ENCODE peak calls at places on chromosomes 2 and 18, in eight cellular contexts. G is body of pancreas; D is left ventricle myocardium superior; V is T1000; T is HepG2; L is ascending aorta; H is activated naive CD4-positive, alpha-beta T cell; W is M059J. A is an unnamed sample.
A peak's percentile ranks its signal among the peaks of the same experiment; 100 is the strongest.

GRCh38 chr18:63511285-63511684 is 30.9 kb upstream of the SERPINB12 start:
- DNase-seq in G (peak; percentile 31), D (no peak), V (no peak), T (peak; percentile 37), L (no peak), H (no peak), W (peak; percentile 62), A (peak; percentile 59)

GRCh38 chr2:126656311-126657145 is 570 bp downstream of the GYPC start:
- DNase-seq in G (peak; percentile 34), D (peak; percentile 77), V (peak; percentile 14), T (no peak), L (peak; percentile 71), H (no peak), W (peak; percentile 9), A (peak; percentile 20)

GRCh38 chr2:25184254-25184653 is 15.9 kb upstream of the POMC start:
- DNase-seq in G (peak; percentile 87), D (no peak), V (no peak), T (no peak), L (no peak), H (no peak), W (no peak), A (no peak)

GRCh38 chr2:64434039-64434657 is 19.8 kb upstream of the LGALSL start:
- DNase-seq in G (no peak), D (no peak), V (no peak), T (peak; percentile 29), L (no peak), H (no peak), W (no peak), A (no peak)

GRCh38 chr2:68487773-68488355 is 20.5 kb downstream of the APLF start:
- DNase-seq in G (no peak), D (no peak), V (no peak), T (peak; percentile 20), L (no peak), H (no peak), W (peak; percentile 35), A (no peak)

GRCh38 chr2:31354837-31355236 is 59.7 kb downstream of the XDH start:
- DNase-seq in G (no peak), D (no peak), V (no peak), T (no peak), L (no peak), H (no peak), W (peak; percentile 43), A (no peak)

GRCh38 chr2:27092696-27093429 is 6.3 kb downstream of the KHK start:
- DNase-seq in G (peak; percentile 33), D (no peak), V (no peak), T (peak; percentile 81), L (no peak), H (no peak), W (peak; percentile 20), A (peak; percentile 86)

GRCh38 chr2:32289165-32290054 is 11.7 kb downstream of the YIPF4 start:
- DNase-seq in G (no peak), D (no peak), V (no peak), T (peak; percentile 80), L (no peak), H (no peak), W (peak; percentile 41), A (no peak)

GRCh38 chr2:71603311-71603794 is 150.0 kb downstream of the DYSF start:
- DNase-seq in G (peak; percentile 6), D (peak; percentile 37), V (no peak), T (no peak), L (peak; percentile 62), H (no peak), W (no peak), A (no peak)

GRCh38 chr2:224646242-224646846 is 61.2 kb upstream of the CUL3 start:
- DNase-seq in G (no peak), D (no peak), V (no peak), T (peak; percentile 25), L (no peak), H (no peak), W (peak; percentile 10), A (no peak)

A was measured in testis.